ENCODE peak calls at places on chromosomes 5 and 9, in ten cellular contexts. S is left ventricle myocardium inferior; L is aorta; K is breast epithelium; A is effector memory CD4-positive, alpha-beta T cell; M is fibroblast of lung; G is HL-60; I is body of pancreas; T is CD8-positive, alpha-beta T cell; X is heart left ventricle. P is an unnamed sample.

GRCh38 chr5:23084815-23085214 is 231.7 kb upstream of the CDH12 start:
- DNase-seq in A (no peak), K (no peak), S (no peak), T (no peak), M (no peak), I (no peak), L (no peak), X (no peak), G (peak), P (no peak)

GRCh38 chr5:169826618-169827017 is 153.7 kb downstream of the INSYN2B start:
- DNase-seq in I (no peak), T (no peak), S (no peak), X (no peak), A (no peak), K (no peak), M (no peak), G (no peak), L (no peak), P (no peak)

GRCh38 chr5:78574157-78574673 is 74.4 kb downstream of the LHFPL2 start:
- DNase-seq in X (no peak), A (no peak), L (no peak), K (no peak), M (no peak), I (no peak), S (no peak), G (no peak), T (no peak), P (no peak)

GRCh38 chr5:60972225-60972624 is 27.2 kb downstream of the NDUFAF2 start:
- DNase-seq in K (no peak), L (no peak), S (no peak), M (no peak), A (no peak), T (no peak), G (no peak), X (no peak), I (no peak), P (no peak)

GRCh38 chr9:119234636-119235035 is 134.6 kb downstream of the BRINP1 start:
- DNase-seq in A (no peak), K (no peak), L (no peak), S (no peak), I (no peak), M (no peak), X (no peak), G (no peak), T (no peak), P (no peak)

GRCh38 chr9:125409637-125410521 is 148.3 kb downstream of the GAPVD1 start:
- DNase-seq in A (peak), G (peak), K (no peak), M (no peak), S (no peak), X (peak), I (no peak), T (no peak), L (no peak), P (no peak)

GRCh38 chr9:89887286-89887685 is 282.5 kb downstream of the GADD45G start:
- DNase-seq in X (no peak), L (no peak), S (no peak), T (no peak), I (no peak), M (no peak), G (no peak), K (no peak), A (no peak), P (no peak)

GRCh38 chr9:136625101-136626065 is 37.3 kb upstream of the EGFL7 start:
- DNase-seq in I (peak), S (peak), K (peak), A (no peak), L (peak), X (peak), G (peak), T (no peak), M (peak), P (peak)

GRCh38 chr5:167863883-167864282 is 427.6 kb upstream of the WWC1 start:
- DNase-seq in K (no peak), L (no peak), X (no peak), A (no peak), T (no peak), G (no peak), S (no peak), M (no peak), I (no peak), P (no peak)

GRCh38 chr9:97504381-97505216 is 3.1 kb downstream of the TMOD1 start:
- DNase-seq in T (no peak), G (no peak), S (no peak), X (no peak), K (no peak), I (peak), A (no peak), M (peak), L (no peak), P (no peak)

GRCh38 chr5:83608122-83608521 is 112.5 kb downstream of the HAPLN1 start:
- DNase-seq in X (no peak), K (no peak), L (no peak), T (no peak), G (peak), S (no peak), M (peak), I (peak), A (no peak), P (peak)

GRCh38 chr9:79408617-79409016 is 163.1 kb upstream of the TLE4 start:
- DNase-seq in I (no peak), X (no peak), A (no peak), S (no peak), T (no peak), G (no peak), L (no peak), K (no peak), M (no peak), P (no peak)

GRCh38 chr9:110110154-110110553 is 97.8 kb downstream of the C9orf152 start:
- DNase-seq in G (no peak), I (no peak), T (no peak), L (no peak), A (no peak), M (no peak), X (no peak), K (no peak), S (no peak), P (no peak)

GRCh38 chr9:76257224-76257794 is 136.9 kb downstream of the RFK start:
- DNase-seq in T (no peak), I (no peak), G (no peak), X (peak), K (no peak), S (peak), L (no peak), A (no peak), M (no peak), P (no peak)

GRCh38 chr5:76836181-76836580 is 13.6 kb upstream of the S100Z start:
- DNase-seq in G (no peak), A (no peak), L (no peak), X (no peak), M (peak), T (no peak), I (no peak), S (no peak), K (no peak), P (no peak)

GRCh38 chr9:32424616-32425015 is 40.2 kb downstream of the ACO1 start:
- DNase-seq in L (no peak), T (no peak), S (no peak), M (no peak), X (no peak), A (no peak), K (no peak), I (no peak), G (no peak), P (no peak)

GRCh38 chr5:160245506-160246100 is 16.3 kb downstream of the FABP6 start:
- DNase-seq in K (no peak), M (no peak), A (no peak), S (no peak), G (no peak), L (no peak), X (no peak), T (no peak), I (no peak), P (no peak)

GRCh38 chr9:111108946-111109345 is 70.7 kb upstream of the LPAR1 start:
- DNase-seq in K (no peak), I (no peak), A (no peak), S (no peak), L (no peak), G (peak), T (no peak), X (no peak), M (peak), P (no peak)

GRCh38 chr9:114911167-114911821 is 19.1 kb downstream of the TNFSF8 start:
- DNase-seq in T (no peak), S (no peak), K (no peak), G (no peak), M (peak), A (no peak), I (no peak), X (no peak), L (no peak), P (no peak)

GRCh38 chr5:40318378-40318777 is 361.3 kb upstream of the PTGER4 start:
- DNase-seq in S (no peak), K (no peak), L (no peak), A (no peak), G (no peak), M (no peak), T (no peak), X (no peak), I (no peak), P (no peak)

DNA sequence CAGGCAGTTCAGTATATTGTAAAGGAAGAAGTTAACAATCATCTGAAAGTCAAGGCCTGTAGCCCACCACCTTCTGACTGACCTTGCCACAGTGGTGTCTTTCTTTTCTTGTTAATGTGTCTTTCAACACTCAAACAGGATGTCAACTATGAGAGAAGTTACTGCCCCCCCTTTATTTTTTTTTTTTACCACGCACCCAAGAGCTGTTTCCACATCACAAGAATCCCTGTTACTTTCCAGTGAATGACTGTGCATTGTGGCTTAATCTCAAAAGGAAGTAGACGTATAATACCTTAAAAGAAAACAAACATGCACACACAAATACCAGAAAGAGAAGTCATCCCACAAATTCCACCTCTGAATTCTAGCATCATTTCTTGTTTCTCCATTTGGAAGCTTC is 201.3 kb downstream of the EFNA5 start:
- DNase-seq in L (no peak), X (no peak), M (peak), K (no peak), G (peak), A (no peak), S (no peak), T (no peak), I (no peak), P (no peak)
- H3K27ac ChIP-seq in L (peak), X (peak), M (no peak), K (peak), G (peak), A (no peak), S (peak), T (no peak), I (peak), P (no peak)

DNA sequence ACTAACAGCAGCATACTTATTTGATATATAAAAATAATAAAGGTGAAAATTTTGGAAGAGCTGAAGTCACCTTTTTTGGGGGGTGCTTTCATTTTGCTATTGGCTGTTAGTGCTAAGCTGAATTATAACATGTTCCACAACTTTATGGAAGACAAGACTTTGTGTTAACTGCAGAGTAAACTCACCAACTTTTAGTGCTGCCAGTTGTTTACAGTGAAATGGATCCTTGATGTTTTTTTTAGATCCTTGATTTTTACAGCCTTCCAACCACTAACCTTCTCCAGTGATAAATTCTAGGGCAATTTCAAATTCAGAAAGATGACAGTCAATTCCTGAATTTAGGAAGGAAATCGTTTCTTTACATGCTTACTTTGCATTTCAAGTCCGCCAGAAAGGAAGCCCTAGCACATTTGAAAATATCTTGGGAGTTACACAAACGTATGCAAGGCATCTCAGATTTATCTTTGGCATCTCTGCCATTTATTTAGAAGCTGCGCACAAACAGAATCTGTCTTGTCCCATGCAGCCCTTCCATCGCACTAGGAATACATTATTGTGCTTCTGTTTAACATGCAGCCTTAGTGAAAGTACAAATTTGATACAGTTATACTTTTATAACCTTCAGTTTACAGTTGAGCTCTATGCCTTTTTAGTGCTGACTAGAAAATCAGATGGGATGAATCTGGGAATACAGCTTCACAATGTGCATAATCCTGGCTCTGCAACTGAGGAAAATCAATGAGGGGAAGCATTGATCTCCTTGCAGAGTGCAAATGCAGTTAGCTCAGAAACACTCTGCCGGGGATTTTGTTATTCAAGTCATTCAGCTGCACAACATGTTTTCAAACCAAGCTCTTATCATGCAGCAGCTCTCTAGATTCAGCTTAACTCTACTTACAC is 142.4 kb upstream of the ZNF608 start:
- DNase-seq in M (no peak), K (no peak), T (no peak), A (no peak), I (no peak), G (no peak), S (no peak), L (no peak), X (no peak), P (no peak)
- H3K27ac ChIP-seq in M (no peak), K (no peak), T (no peak), A (no peak), I (peak), G (no peak), S (no peak), L (no peak), X (no peak), P (peak)

GRCh38 chr9:34651876-34652602 is at the start of gene IL11RA:
- DNase-seq in K (peak), A (no peak), G (no peak), S (peak), M (peak), I (peak), T (peak), L (peak), X (peak), P (peak)
- H3K27ac ChIP-seq in K (peak), A (no peak), G (no peak), S (peak), M (peak), I (peak), T (no peak), L (peak), X (peak), P (peak)

DNA sequence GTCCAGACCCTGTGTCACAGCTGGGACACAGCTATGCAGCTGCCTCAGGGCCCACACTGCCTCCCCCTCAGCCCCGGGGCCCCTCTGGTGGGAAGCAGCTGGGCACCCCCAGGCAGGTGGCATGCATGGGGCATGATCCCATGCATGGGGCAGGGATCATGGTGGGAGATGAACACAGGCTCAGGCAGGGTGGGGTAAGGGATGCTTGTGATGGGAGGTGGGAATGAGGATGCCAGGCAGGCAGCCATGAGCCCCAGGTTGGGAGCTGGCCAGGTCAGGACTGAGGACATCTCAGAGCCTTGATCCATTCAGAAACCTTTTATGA is 19.7 kb downstream of the EEIG1 start:
- DNase-seq in M (no peak), X (peak), K (no peak), T (no peak), G (no peak), A (no peak), I (no peak), S (no peak), L (no peak), P (no peak)
- H3K27ac ChIP-seq in M (no peak), X (no peak), K (peak), T (peak), G (no peak), A (peak), I (peak), S (no peak), L (no peak), P (peak)

GRCh38 chr5:113067635-113068344 is 91.2 kb downstream of the DCP2 start:
- DNase-seq in K (no peak), M (peak), I (no peak), A (no peak), T (no peak), S (no peak), L (no peak), G (no peak), X (no peak), P (peak)
- H3K27ac ChIP-seq in K (no peak), M (peak), I (no peak), A (no peak), T (no peak), S (no peak), L (no peak), G (no peak), X (no peak), P (no peak)

GRCh38 chr5:115366223-115366622 is 69.8 kb upstream of the CCDC112 start:
- DNase-seq in L (no peak), K (no peak), A (no peak), X (no peak), M (peak), G (no peak), I (no peak), T (no peak), S (no peak), P (no peak)
- H3K27ac ChIP-seq in L (no peak), K (no peak), A (no peak), X (peak), M (peak), G (no peak), I (no peak), T (no peak), S (peak), P (no peak)

GRCh38 chr9:68782546-68782945 is 77.5 kb downstream of the PIP5K1B start:
- DNase-seq in G (no peak), A (no peak), K (no peak), S (no peak), L (no peak), X (no peak), T (no peak), I (no peak), M (no peak), P (no peak)
- H3K27ac ChIP-seq in G (no peak), A (no peak), K (no peak), S (peak), L (no peak), X (no peak), T (no peak), I (no peak), M (no peak), P (no peak)

DNA sequence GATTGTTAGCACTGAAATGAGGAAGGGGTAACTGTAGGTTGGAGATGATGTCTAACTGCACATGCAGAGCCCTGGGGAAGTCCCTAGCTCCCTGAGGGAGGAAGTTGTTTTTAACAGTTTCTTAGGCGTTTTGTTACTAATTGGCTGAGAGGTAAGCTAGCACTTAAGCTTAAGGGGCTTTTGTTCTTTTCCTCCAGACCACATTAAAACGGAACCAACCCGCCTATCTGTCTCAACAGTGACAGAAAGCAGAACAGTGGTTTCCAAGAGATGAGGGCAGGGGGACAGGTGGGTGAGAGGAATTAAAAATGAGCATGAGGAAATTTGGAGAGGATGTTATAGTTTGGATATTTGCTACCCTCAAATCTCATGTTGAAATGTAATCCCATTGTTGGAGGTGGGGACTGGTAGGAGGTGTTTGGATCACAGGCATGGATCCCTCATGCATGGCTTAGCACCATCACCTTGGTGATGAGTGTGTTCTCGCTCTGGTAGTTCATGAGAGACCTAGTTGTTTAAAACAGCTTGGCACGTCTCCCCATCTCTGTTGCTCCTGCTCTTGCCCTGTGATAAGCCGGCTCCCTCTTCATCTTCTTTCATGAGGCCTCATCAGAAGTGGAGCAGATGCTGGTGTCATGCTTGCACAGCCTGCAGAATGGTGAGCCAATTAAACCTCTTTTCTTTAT is 38.9 kb downstream of the LYRM7 start:
- DNase-seq in I (no peak), A (peak), L (no peak), S (no peak), M (no peak), K (no peak), X (no peak), T (peak), G (peak), P (no peak)
- H3K27ac ChIP-seq in I (no peak), A (peak), L (no peak), S (no peak), M (no peak), K (no peak), X (no peak), T (peak), G (peak), P (no peak)

GRCh38 chr5:7814816-7815215 is 36.1 kb downstream of the CFAP90 start:
- DNase-seq in T (no peak), K (no peak), X (no peak), S (no peak), G (no peak), L (no peak), M (no peak), I (no peak), A (no peak), P (no peak)
- H3K27ac ChIP-seq in T (no peak), K (no peak), X (no peak), S (no peak), G (peak), L (no peak), M (no peak), I (no peak), A (no peak), P (no peak)